ENCODE peak calls at places on chromosomes 2 and 18, in four cellular contexts. P is activated CD8-positive, alpha-beta memory T cell treated with anti-CD3 and anti-CD28 coated beads for 1 hour; C is ELF-1; N is lower leg skin. X is an unnamed sample.
A peak's percentile ranks its signal among the peaks of the same experiment; 100 is the strongest.

GRCh38 chr2:233064526-233065199 is 4.5 kb downstream of the INPP5D start:
- DNase-seq in P (no peak), C (no peak), N (peak; percentile 72), X (no peak)

GRCh38 chr18:79943608-79944125 is 7.8 kb downstream of the SLC66A2 start:
- DNase-seq in C (no peak), P (no peak), N (peak; percentile 81), X (no peak)

GRCh38 chr2:29053223-29053622 is 21.1 kb downstream of the PCARE start:
- DNase-seq in C (peak; percentile 85), P (no peak), N (no peak), X (no peak)

GRCh38 chr2:226620176-226620575 is 179.4 kb downstream of the IRS1 start:
- DNase-seq in C (no peak), N (no peak), P (no peak), X (no peak)

GRCh38 chr18:12254137-12254819 is at the start of gene CIDEA:
- DNase-seq in P (no peak), C (peak; percentile 65), N (no peak), X (no peak)

GRCh38 chr18:13532406-13533075 is 193.8 kb downstream of the FAM210A start:
- DNase-seq in C (no peak), P (no peak), N (no peak), X (no peak)

GRCh38 chr2:179768765-179769164 is 92.6 kb downstream of the ZNF385B start:
- DNase-seq in P (no peak), N (no peak), C (no peak), X (no peak)

GRCh38 chr2:201962766-201963555 is 70.7 kb upstream of the FZD7 start:
- DNase-seq in C (peak; percentile 82), P (no peak), N (no peak), X (no peak)

GRCh38 chr2:75340560-75340959 is 141.2 kb upstream of the TACR1 start:
- DNase-seq in C (no peak), P (no peak), N (no peak), X (peak; percentile 52)

GRCh38 chr18:2223859-2224258 is 347.4 kb downstream of the METTL4 start:
- DNase-seq in C (peak; percentile 7), P (no peak), N (no peak), X (no peak)

GRCh38 chr18:79208882-79209281 is 139.7 kb downstream of the ATP9B start:
- DNase-seq in P (no peak), C (no peak), N (no peak), X (no peak)

GRCh38 chr2:127906206-127906926 is 20.6 kb upstream of the AMMECR1L start:
- DNase-seq in P (no peak), N (no peak), C (peak; percentile 21), X (no peak)

GRCh38 chr18:7021994-7022840 is 95.4 kb downstream of the LAMA1 start:
- DNase-seq in N (no peak), P (no peak), C (peak; percentile 26), X (peak; percentile 58)

GRCh38 chr18:12336887-12337286 is 28.8 kb downstream of the TUBB6 start:
- DNase-seq in C (peak; percentile 50), N (no peak), P (no peak), X (no peak)

GRCh38 chr2:215394102-215394805 is 41.6 kb downstream of the FN1 start:
- DNase-seq in P (no peak), C (no peak), N (no peak), X (no peak)

GRCh38 chr2:150445404-150445803 is 42.1 kb downstream of the RND3 start:
- DNase-seq in P (no peak), C (no peak), N (no peak), X (no peak)

GRCh38 chr2:11853197-11853588 is 106.8 kb downstream of the LPIN1 start:
- DNase-seq in N (peak; percentile 57), C (no peak), P (no peak), X (no peak)

GRCh38 chr2:150389487-150389886 is 98.0 kb downstream of the RND3 start:
- DNase-seq in N (no peak), P (no peak), C (no peak), X (no peak)

X was measured in HEK293T.